ENCODE peak calls at places on chromosomes 2 and 18, in five cellular contexts. U is cardiac muscle cell, C is ovary, O is aorta, I is sigmoid colon. W is an unnamed sample.

GRCh38 chr2:11582526-11583202 is 48.8 kb downstream of the GREB1 start:
- DNase-seq in U (peak), C (peak), O (no peak), I (peak), W (no peak)

GRCh38 chr2:10235909-10236550 is 66.7 kb upstream of the HPCAL1 start:
- DNase-seq in U (no peak), C (no peak), O (no peak), I (peak), W (peak)

GRCh38 chr2:68837861-68838341 is 33.3 kb downstream of the BMP10 start:
- DNase-seq in U (peak), C (no peak), O (no peak), I (no peak), W (no peak)

GRCh38 chr2:71496156-71496770 is 42.9 kb downstream of the DYSF start:
- DNase-seq in U (no peak), C (no peak), O (no peak), I (no peak), W (no peak)

GRCh38 chr2:31337860-31338259 is 76.7 kb downstream of the XDH start:
- DNase-seq in U (peak), C (no peak), O (no peak), I (no peak), W (no peak)

GRCh38 chr18:49227456-49227855 is 233.0 kb downstream of the DYM start:
- DNase-seq in U (no peak), C (no peak), O (no peak), I (no peak), W (no peak)

GRCh38 chr2:227404575-227404974 is 16.8 kb upstream of the SCYGR1 start:
- DNase-seq in U (no peak), C (no peak), O (no peak), I (no peak), W (no peak)

GRCh38 chr2:68357608-68358337 is 7.3 kb upstream of the PLEK start:
- DNase-seq in U (peak), C (no peak), O (peak), I (peak), W (no peak)

GRCh38 chr2:85536479-85536878 is 2.5 kb upstream of the MAT2A start:
- DNase-seq in U (peak), C (no peak), O (no peak), I (no peak), W (no peak)

GRCh38 chr2:127149384-127149783 is 42.4 kb upstream of the BIN1 start:
- DNase-seq in U (peak), C (no peak), O (no peak), I (no peak), W (no peak)

GRCh38 chr2:127423476-127423840 is 5.2 kb downstream of the PROC start:
- DNase-seq in U (no peak), C (no peak), O (no peak), I (no peak), W (no peak)

GRCh38 chr2:200026838-200027237 is 71.5 kb downstream of the MAIP1 start:
- DNase-seq in U (peak), C (no peak), O (no peak), I (no peak), W (no peak)

GRCh38 chr2:226656367-226656766 is 143.3 kb downstream of the IRS1 start:
- DNase-seq in U (no peak), C (no peak), O (no peak), I (no peak), W (no peak)

GRCh38 chr2:200077210-200077650 is 121.8 kb downstream of the MAIP1 start:
- DNase-seq in U (peak), C (no peak), O (no peak), I (no peak), W (no peak)

GRCh38 chr2:176494949-176495353 is 225.7 kb downstream of the MTX2 start:
- DNase-seq in U (peak), C (no peak), O (peak), I (peak), W (no peak)

GRCh38 chr2:235024191-235024611 is 72.4 kb downstream of the SH3BP4 start:
- DNase-seq in U (no peak), C (no peak), O (no peak), I (peak), W (no peak)

GRCh38 chr2:179263460-179264237 is 983 bp downstream of the SESTD1 start:
- DNase-seq in U (peak), C (peak), O (peak), I (peak), W (peak)

GRCh38 chr2:36800381-36800780 is 103.9 kb downstream of the VIT start:
- DNase-seq in U (no peak), C (no peak), O (no peak), I (no peak), W (no peak)

GRCh38 chr2:101466426-101466825 is 8.5 kb downstream of the RFX8 start:
- DNase-seq in U (no peak), C (no peak), O (no peak), I (no peak), W (no peak)

GRCh38 chr18:46437019-46437418 is 220.0 kb downstream of the LOXHD1 start:
- DNase-seq in U (no peak), C (no peak), O (no peak), I (no peak), W (no peak)

GRCh38 chr2:127022817-127023216 is 84.1 kb downstream of the BIN1 start:
- DNase-seq in U (no peak), C (no peak), O (no peak), I (no peak), W (no peak)

GRCh38 chr2:20013061-20013721 is 723 bp upstream of the MATN3 start:
- DNase-seq in U (no peak), C (no peak), O (no peak), I (no peak), W (no peak)
- H3K27ac ChIP-seq in U (no peak), C (no peak), O (peak), I (peak), W (peak)

DNA sequence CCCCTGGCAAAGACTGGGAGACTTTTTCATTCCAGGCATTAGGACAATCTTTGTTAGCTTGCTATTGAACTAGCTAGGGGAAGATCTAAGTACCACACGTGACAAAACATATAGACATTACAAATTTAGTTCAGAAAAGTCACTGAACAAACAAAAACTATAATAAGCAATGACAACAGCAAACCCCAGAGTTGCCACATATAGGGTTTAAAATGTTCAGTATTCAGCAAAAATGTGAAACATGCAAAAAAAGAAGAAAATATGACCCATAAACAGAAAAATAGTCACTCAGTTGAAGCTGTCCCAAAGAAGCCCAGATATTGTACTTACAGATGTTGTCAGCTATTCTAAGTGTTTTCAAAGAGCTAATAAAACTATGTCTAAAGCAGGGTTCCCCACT is 431.1 kb upstream of the CDH2 start:
- DNase-seq in U (no peak), C (no peak), O (no peak), I (no peak), W (no peak)
- H3K27ac ChIP-seq in U (no peak), C (no peak), O (no peak), I (no peak), W (no peak)

DNA sequence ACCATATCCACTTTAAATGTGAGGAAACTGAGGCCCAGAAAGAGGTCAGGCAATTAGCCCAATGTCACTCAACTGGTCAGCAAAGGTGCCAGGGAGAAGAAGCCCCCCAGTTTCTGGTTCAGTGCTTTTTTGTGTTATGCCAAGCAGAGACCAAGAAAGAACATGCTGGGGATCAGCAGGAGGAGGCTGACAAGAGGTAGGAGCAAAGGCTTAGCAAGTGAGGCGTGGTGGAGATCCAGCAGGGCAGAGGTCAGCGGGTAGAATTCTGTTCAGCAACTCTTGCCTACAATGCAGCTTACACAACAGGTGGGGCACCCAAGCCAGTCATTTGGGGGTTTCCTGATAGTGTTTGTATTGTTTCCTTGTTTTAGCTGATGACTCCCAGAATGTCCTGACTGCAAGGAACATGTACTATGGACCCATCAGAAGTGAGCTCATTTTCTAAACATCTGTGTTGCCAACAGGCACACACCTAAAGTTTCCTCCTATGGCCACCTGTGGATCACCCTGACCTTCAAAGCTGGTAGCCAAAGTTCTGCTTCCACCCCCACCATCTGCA is 28.2 kb downstream of the LPIN2 start:
- DNase-seq in U (no peak), C (no peak), O (no peak), I (no peak), W (no peak)
- H3K27ac ChIP-seq in U (no peak), C (no peak), O (no peak), I (no peak), W (no peak)

GRCh38 chr2:130374587-130375290 is 18.9 kb downstream of the PTPN18 start:
- DNase-seq in U (peak), C (no peak), O (no peak), I (peak), W (no peak)
- H3K27ac ChIP-seq in U (no peak), C (no peak), O (no peak), I (no peak), W (no peak)

DNA sequence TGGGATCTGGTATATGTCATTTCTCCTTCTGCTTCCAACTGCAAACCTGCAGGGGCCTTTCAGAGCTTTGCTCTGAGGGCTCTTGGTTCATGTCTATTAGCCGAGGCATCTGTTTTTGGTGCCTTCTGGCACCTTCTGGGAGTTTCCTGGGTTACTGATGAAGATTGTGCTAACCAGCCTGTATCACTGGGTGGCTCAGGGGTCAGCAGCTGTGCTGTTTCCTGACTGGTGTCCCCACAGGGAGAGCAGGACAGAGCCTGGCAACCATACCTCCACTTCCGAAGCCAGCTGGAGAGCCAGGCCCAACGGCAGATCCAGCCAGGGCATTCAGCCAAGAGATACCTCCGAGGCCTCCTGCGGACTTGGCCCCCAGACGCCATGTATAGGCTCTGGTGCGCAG is 17.5 kb downstream of the KIAA2012 start:
- DNase-seq in U (no peak), C (no peak), O (no peak), I (peak), W (no peak)
- H3K27ac ChIP-seq in U (no peak), C (no peak), O (no peak), I (peak), W (no peak)

DNA sequence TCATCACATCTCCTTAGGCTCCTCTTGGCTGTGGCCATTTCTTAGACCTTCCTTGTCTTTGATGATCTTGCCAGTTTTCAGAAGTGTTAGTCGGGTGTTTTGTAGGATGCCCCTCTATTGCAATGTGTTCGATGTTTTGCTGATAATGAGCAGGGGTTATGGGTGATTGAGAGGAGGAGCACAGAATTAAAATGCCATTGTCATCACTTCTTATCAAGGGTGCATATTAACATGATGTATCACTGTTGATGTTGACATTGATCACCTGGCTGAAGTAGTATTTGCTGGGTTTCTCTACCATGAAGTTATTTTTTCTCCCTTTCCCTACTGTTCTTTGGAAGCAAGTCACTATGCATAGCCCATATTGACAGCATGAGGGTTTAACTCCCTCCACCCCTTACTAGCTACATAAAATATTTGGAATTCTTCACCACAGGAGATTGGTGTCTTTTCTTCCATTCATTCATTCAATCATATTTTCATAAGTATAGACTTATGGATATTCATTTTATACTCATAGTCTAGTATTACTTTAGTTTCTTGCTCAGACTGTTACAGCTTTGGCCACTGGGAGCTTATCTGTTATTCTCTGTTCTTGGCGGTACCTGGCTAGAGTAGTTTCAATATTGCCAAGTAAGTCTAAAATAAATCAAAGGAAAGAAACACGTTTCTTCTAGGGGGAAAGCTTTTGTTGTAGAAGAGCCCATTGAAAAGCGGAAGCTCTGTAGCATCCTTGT is 54.5 kb upstream of the TMEM87B start:
- DNase-seq in U (no peak), C (no peak), O (no peak), I (no peak), W (no peak)
- H3K27ac ChIP-seq in U (no peak), C (no peak), O (no peak), I (no peak), W (no peak)

DNA sequence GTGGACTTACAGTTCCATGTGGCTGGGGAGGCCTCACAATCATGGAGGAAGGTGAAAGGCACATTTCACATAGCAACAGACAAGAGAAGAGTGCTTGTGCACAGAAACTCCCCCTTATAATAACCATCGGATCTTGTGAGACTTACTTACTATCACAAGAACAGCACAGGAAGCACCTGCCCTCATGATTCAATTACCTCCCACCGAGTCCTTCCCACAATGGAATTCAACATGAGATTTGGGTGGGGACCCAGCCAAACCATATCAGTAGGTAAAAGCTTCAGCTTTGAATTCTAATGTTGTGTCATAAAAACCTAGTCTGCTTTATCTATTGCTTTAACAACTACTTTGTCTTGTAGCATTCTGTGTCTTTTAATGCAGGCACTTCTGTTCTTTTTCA is 140.4 kb upstream of the PIK3C3 start:
- DNase-seq in U (no peak), C (no peak), O (no peak), I (no peak), W (no peak)
- H3K27ac ChIP-seq in U (no peak), C (no peak), O (no peak), I (no peak), W (no peak)

GRCh38 chr2:40367652-40368051 is 84.2 kb downstream of the SLC8A1 start:
- DNase-seq in U (peak), C (no peak), O (no peak), I (no peak), W (no peak)

GRCh38 chr2:40367032-40367431 is 84.9 kb downstream of the SLC8A1 start:
- DNase-seq in U (no peak), C (no peak), O (no peak), I (no peak), W (no peak)

GRCh38 chr2:40371525-40372277 is 80.2 kb downstream of the SLC8A1 start:
- DNase-seq in U (peak), C (no peak), O (peak), I (peak), W (no peak)

GRCh38 chr2:40372278-40372580 is 79.7 kb downstream of the SLC8A1 start:
- DNase-seq in U (no peak), C (no peak), O (no peak), I (no peak), W (no peak)

GRCh38 chr2:40369619-40370397 is 82.1 kb downstream of the SLC8A1 start:
- DNase-seq in U (peak), C (no peak), O (no peak), I (no peak), W (no peak)
- H3K27ac ChIP-seq in U (peak), C (no peak), O (no peak), I (peak), W (no peak)

GRCh38 chr2:9018109-9018508 is 14.6 kb upstream of the MBOAT2 start:
- DNase-seq in U (no peak), C (no peak), O (no peak), I (no peak), W (no peak)
- H3K27ac ChIP-seq in U (no peak), C (no peak), O (no peak), I (no peak), W (no peak)